ENCODE peak calls at places on chromosomes 4 and X, in seven cellular contexts. R is cardiac muscle cell; G is tibial artery; P is NCI-H1105; W is lung; V is NCI-H460; K is activated T-helper 1 cell treated with anti-CD3 and anti-CD28 coated beads, Interleukin-2, amount 50 U/mL, for 16 hours. U is an unnamed sample.

GRCh38 chr4:133137571-133137970 is 11.5 kb upstream of the PCDH10 start:
- DNase-seq in R (no peak), G (no peak), P (no peak), W (no peak), V (no peak), K (no peak), U (no peak)

GRCh38 chrX:38882894-38883620 is 81.8 kb downstream of the MID1IP1 start:
- DNase-seq in R (no peak), G (no peak), P (no peak), W (no peak), V (peak; percentile 68), K (no peak), U (no peak)

GRCh38 chr4:58149404-58150085 is 1039.4 kb upstream of the IGFBP7 start:
- DNase-seq in R (no peak), G (no peak), P (no peak), W (no peak), V (no peak), K (no peak), U (no peak)

GRCh38 chrX:54248309-54248708 is 65.3 kb upstream of the FAM120C start:
- DNase-seq in R (peak; percentile 4), G (no peak), P (no peak), W (no peak), V (peak; percentile 22), K (no peak), U (no peak)

GRCh38 chr4:6892190-6892908 is 17.3 kb upstream of the TBC1D14 start:
- DNase-seq in R (peak; percentile 60), G (peak; percentile 43), P (no peak), W (no peak), V (no peak), K (no peak), U (no peak)

GRCh38 chr4:106083065-106083464 is 187.8 kb downstream of the NPNT start:
- DNase-seq in R (no peak), G (no peak), P (no peak), W (no peak), V (no peak), K (no peak), U (no peak)

GRCh38 chrX:69133561-69134542 is 31.4 kb downstream of the PJA1 start:
- DNase-seq in R (peak; percentile 72), G (no peak), P (no peak), W (no peak), V (peak; percentile 41), K (no peak), U (no peak)

GRCh38 chrX:129360175-129360574 is 163.1 kb downstream of the SMARCA1 start:
- DNase-seq in R (peak; percentile 61), G (peak; percentile 19), P (peak; percentile 37), W (no peak), V (peak; percentile 71), K (no peak), U (peak; percentile 0)

GRCh38 chrX:25016938-25017598 is 1.3 kb upstream of the ARX start:
- DNase-seq in R (no peak), G (no peak), P (no peak), W (no peak), V (no peak), K (no peak), U (no peak)

GRCh38 chr4:40325406-40326019 is 9.6 kb upstream of the CHRNA9 start:
- DNase-seq in R (peak; percentile 67), G (no peak), P (peak; percentile 18), W (peak; percentile 54), V (peak; percentile 68), K (peak; percentile 49), U (peak; percentile 25)

GRCh38 chrX:131393426-131393825 is 104.3 kb upstream of the IGSF1 start:
- DNase-seq in R (no peak), G (no peak), P (no peak), W (no peak), V (no peak), K (no peak), U (no peak)

GRCh38 chr4:103002551-103002950 is 17.0 kb downstream of the SLC9B1 start:
- DNase-seq in R (peak; percentile 57), G (no peak), P (no peak), W (no peak), V (no peak), K (no peak), U (no peak)

GRCh38 chr4:168811793-168812651 is 198.0 kb downstream of the CBR4 start:
- DNase-seq in R (no peak), G (no peak), P (no peak), W (no peak), V (no peak), K (no peak), U (no peak)

GRCh38 chrX:20620301-20620700 is 353.6 kb upstream of the RPS6KA3 start:
- DNase-seq in R (no peak), G (no peak), P (no peak), W (no peak), V (no peak), K (no peak), U (no peak)

GRCh38 chr4:25021206-25021605 is 9.5 kb downstream of the LGI2 start:
- DNase-seq in R (no peak), G (no peak), P (no peak), W (no peak), V (no peak), K (no peak), U (no peak)

GRCh38 chr4:1691737-1692373 is 7.7 kb upstream of the FAM53A start:
- DNase-seq in R (no peak), G (no peak), P (no peak), W (no peak), V (no peak), K (no peak), U (no peak)